ENCODE peak calls at places on chromosomes 12 and 14, in seven cellular contexts. I, D, Q, O, G, K and Y are unnamed samples.

GRCh38 chr12:94429633-94430032 is 30.0 kb downstream of the CEP83 start:
- DNase-seq in O (no peak), K (no peak), G (peak), Q (no peak), D (no peak), I (peak), Y (no peak)

GRCh38 chr14:34029921-34030334 is 79.1 kb upstream of the EGLN3 start:
- DNase-seq in Q (no peak), G (no peak), D (no peak), I (peak), K (no peak), O (no peak), Y (no peak)

GRCh38 chr12:127567531-127567930 is 699.4 kb upstream of the TMEM132C start:
- DNase-seq in I (no peak), G (no peak), O (no peak), K (no peak), D (no peak), Q (no peak), Y (no peak)

GRCh38 chr12:15212877-15213276 is 8.3 kb downstream of the RERG start:
- DNase-seq in Q (no peak), D (no peak), K (no peak), G (no peak), O (no peak), I (no peak), Y (no peak)

GRCh38 chr12:71947645-71948105 is 9.0 kb downstream of the TPH2 start:
- DNase-seq in G (peak), Q (no peak), D (no peak), O (no peak), I (peak), K (peak), Y (no peak)

GRCh38 chr12:29599397-29599796 is 101.9 kb upstream of the OVCH1 start:
- DNase-seq in Q (no peak), D (no peak), G (no peak), K (no peak), I (no peak), O (no peak), Y (no peak)

GRCh38 chr14:72892103-72892878 is 1.6 kb downstream of the DPF3 start:
- DNase-seq in D (no peak), K (peak), O (peak), G (peak), Q (no peak), I (peak), Y (no peak)

GRCh38 chr12:112812598-112813406 is 21.3 kb downstream of the RPH3A start:
- DNase-seq in O (no peak), K (no peak), I (no peak), G (no peak), Q (no peak), D (no peak), Y (no peak)

GRCh38 chr12:117204146-117204545 is 13.9 kb upstream of the FBXO21 start:
- DNase-seq in Q (no peak), D (no peak), O (no peak), K (no peak), I (no peak), G (no peak), Y (no peak)

GRCh38 chr12:70383886-70384285 is 17.8 kb downstream of the KCNMB4 start:
- DNase-seq in Q (no peak), O (no peak), D (no peak), K (no peak), G (no peak), I (no peak), Y (no peak)

GRCh38 chr14:52131640-52132320 is 62.9 kb upstream of the NID2 start:
- DNase-seq in D (no peak), I (peak), Q (peak), O (peak), G (peak), K (peak), Y (peak)

GRCh38 chr12:115953450-115953849 is 324.0 kb downstream of the MED13L start:
- DNase-seq in D (no peak), Q (no peak), O (no peak), K (no peak), G (no peak), I (no peak), Y (no peak)

GRCh38 chr14:51651388-51652167 is at the start of gene FRMD6:
- DNase-seq in K (peak), O (peak), Q (peak), G (peak), D (peak), I (peak), Y (peak)

GRCh38 chr14:54772451-54772881 is 130.2 kb downstream of the GCH1 start:
- DNase-seq in O (no peak), D (no peak), G (peak), K (no peak), Q (no peak), I (no peak), Y (no peak)

GRCh38 chr14:97524579-97525319 is 727.6 kb downstream of the VRK1 start:
- DNase-seq in Q (no peak), I (no peak), G (no peak), O (no peak), D (no peak), K (no peak), Y (no peak)

GRCh38 chr14:81400852-81401251 is 728 bp upstream of the STON2 start:
- DNase-seq in I (no peak), Q (no peak), D (no peak), G (peak), K (peak), O (no peak), Y (peak)

GRCh38 chr12:9651265-9651729 is 18.2 kb upstream of the CLEC2D start:
- DNase-seq in D (no peak), G (peak), K (peak), Q (peak), I (no peak), O (no peak), Y (no peak)

GRCh38 chr14:103896578-103896977 is 31.7 kb upstream of the TDRD9 start:
- DNase-seq in I (no peak), D (no peak), Q (no peak), G (no peak), O (no peak), K (no peak), Y (no peak)

GRCh38 chr12:117528538-117528937 is 167.1 kb upstream of the NOS1 start:
- DNase-seq in G (no peak), K (no peak), D (no peak), Q (no peak), I (no peak), O (no peak), Y (no peak)

GRCh38 chr12:77299910-77300772 is 234.8 kb upstream of the E2F7 start:
- DNase-seq in G (peak), I (no peak), O (no peak), D (no peak), Q (no peak), K (peak), Y (no peak)

GRCh38 chr12:105748806-105749600 is 389.8 kb downstream of the NUAK1 start:
- DNase-seq in I (no peak), Q (no peak), O (no peak), K (peak), G (no peak), D (no peak), Y (no peak)

GRCh38 chr12:57158665-57159064 is 11.2 kb upstream of the LRP1-AS start:
- DNase-seq in I (no peak), Q (no peak), K (no peak), G (no peak), D (no peak), O (no peak), Y (no peak)

GRCh38 chr12:132065203-132065602 is 78.9 kb downstream of the DDX51 start:
- DNase-seq in D (no peak), I (no peak), G (no peak), O (no peak), K (no peak), Q (no peak), Y (no peak)

GRCh38 chr14:41457393-41457792 is 149.3 kb upstream of the LRFN5 start:
- DNase-seq in D (no peak), O (no peak), G (no peak), K (no peak), Q (no peak), I (no peak), Y (no peak)

GRCh38 chr14:105092124-105092911 is 27.1 kb upstream of the GPR132 start:
- DNase-seq in K (no peak), O (peak), I (peak), D (no peak), G (no peak), Q (no peak), Y (no peak)

GRCh38 chr12:75560167-75560566 is 48.8 kb upstream of the KRR1 start:
- DNase-seq in O (no peak), I (no peak), K (peak), Q (no peak), D (no peak), G (peak), Y (no peak)